ENCODE peak calls at places on chromosomes 11 and 22, in five cellular contexts. H is A549, S is K562, J is GM12878, M is HepG2. E is an unnamed sample. For H3K4me1, the result is how much of the 10 kb centered on the place peaks cover.

GRCh38 chr22:38554281-38554680 is 15.7 kb downstream of the DMC1 start:
- DNase-seq in S (no peak), J (no peak), H (no peak), M (no peak), E (no peak)

GRCh38 chr11:120612363-120613263 is 101.1 kb downstream of the GRIK4 start:
- DNase-seq in S (no peak), J (peak), M (peak), H (peak), E (no peak)

GRCh38 chr11:126468102-126468521 is 112.6 kb downstream of the ST3GAL4 start:
- DNase-seq in J (no peak), M (no peak), S (no peak), H (no peak), E (no peak)

GRCh38 chr11:113730887-113731726 is 25.0 kb upstream of the TMPRSS5 start:
- DNase-seq in H (peak), M (peak), J (no peak), S (peak), E (peak)

GRCh38 chr11:79438631-79439429 is 2.0 kb downstream of the TENM4 start:
- DNase-seq in S (no peak), H (no peak), M (no peak), J (no peak), E (peak)

GRCh38 chr22:49512471-49512870 is 315.2 kb downstream of the BRD1 start:
- DNase-seq in S (no peak), H (no peak), J (no peak), M (no peak), E (no peak)

GRCh38 chr22:27995801-27996528 is 76.9 kb upstream of the PITPNB start:
- DNase-seq in H (no peak), J (no peak), S (no peak), M (no peak), E (no peak)

GRCh38 chr11:61061081-61061826 is 41.0 kb upstream of the CD5 start:
- DNase-seq in J (peak), M (no peak), S (peak), H (no peak), E (no peak)

GRCh38 chr11:93248602-93249001 is 50.8 kb upstream of the SLC36A4 start:
- DNase-seq in S (no peak), H (no peak), J (no peak), M (no peak), E (peak)

GRCh38 chr11:64675417-64676252 is 47.4 kb downstream of the NRXN2 start:
- DNase-seq in S (no peak), J (no peak), M (no peak), H (peak), E (no peak)

GRCh38 chr11:68424981-68425865 is 35.3 kb upstream of the PPP6R3 start:
- DNase-seq in S (no peak), J (no peak), H (no peak), M (no peak), E (no peak)
- H3K4me1 ChIP-seq in S (under half), J (under half), H (under half), M (under half), E (under half)

DNA sequence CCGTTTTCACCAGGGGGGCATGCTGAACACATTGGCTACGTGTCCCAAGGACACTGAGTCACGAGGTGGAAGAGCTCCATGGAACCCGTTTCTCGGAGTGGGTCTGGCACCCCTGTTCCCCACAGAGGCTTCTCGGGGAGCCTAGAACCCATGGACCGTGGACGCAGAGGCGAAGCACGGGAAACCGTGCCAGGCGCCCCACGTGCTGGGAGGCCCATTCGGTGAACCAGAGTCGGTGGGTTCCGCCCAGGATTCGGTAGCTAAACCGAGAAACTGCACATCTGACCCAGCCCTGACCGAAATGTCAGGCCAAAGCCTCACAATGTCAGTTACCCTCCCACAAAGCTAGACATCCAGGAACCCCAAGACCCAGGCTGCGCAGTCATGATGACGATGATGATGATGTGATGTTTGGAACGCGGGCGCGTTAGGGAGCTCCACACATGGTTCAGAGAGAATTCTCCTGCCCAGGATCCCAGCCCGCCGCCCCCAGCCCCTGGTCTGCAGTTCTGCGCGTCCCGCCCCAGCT is 28.5 kb upstream of the WNT11 start:
- DNase-seq in M (no peak), S (no peak), H (peak), J (no peak), E (no peak)
- TF ChIP-seq JUNB in M (no peak), S (no peak), H (no peak), J (no peak), E (no peak)

GRCh38 chr11:19243601-19244000 is 2.9 kb upstream of the E2F8 start:
- DNase-seq in J (no peak), S (no peak), M (no peak), H (no peak), E (no peak)
- TF ChIP-seq REST in J (no peak), S (no peak), M (no peak), H (no peak), E (no peak)

GRCh38 chr22:35312198-35313059 is 12.7 kb downstream of the TOM1 start:
- DNase-seq in H (no peak), J (no peak), S (no peak), M (peak), E (no peak)

GRCh38 chr22:35313311-35314121 is 13.8 kb downstream of the TOM1 start:
- DNase-seq in J (no peak), H (peak), M (peak), S (peak), E (no peak)

GRCh38 chr22:35315141-35315854 is 15.6 kb downstream of the TOM1 start:
- DNase-seq in H (no peak), M (no peak), S (no peak), J (no peak), E (no peak)

GRCh38 chr22:35315855-35316745 is 16.4 kb downstream of the TOM1 start:
- DNase-seq in M (no peak), J (no peak), S (no peak), H (no peak), E (no peak)

DNA sequence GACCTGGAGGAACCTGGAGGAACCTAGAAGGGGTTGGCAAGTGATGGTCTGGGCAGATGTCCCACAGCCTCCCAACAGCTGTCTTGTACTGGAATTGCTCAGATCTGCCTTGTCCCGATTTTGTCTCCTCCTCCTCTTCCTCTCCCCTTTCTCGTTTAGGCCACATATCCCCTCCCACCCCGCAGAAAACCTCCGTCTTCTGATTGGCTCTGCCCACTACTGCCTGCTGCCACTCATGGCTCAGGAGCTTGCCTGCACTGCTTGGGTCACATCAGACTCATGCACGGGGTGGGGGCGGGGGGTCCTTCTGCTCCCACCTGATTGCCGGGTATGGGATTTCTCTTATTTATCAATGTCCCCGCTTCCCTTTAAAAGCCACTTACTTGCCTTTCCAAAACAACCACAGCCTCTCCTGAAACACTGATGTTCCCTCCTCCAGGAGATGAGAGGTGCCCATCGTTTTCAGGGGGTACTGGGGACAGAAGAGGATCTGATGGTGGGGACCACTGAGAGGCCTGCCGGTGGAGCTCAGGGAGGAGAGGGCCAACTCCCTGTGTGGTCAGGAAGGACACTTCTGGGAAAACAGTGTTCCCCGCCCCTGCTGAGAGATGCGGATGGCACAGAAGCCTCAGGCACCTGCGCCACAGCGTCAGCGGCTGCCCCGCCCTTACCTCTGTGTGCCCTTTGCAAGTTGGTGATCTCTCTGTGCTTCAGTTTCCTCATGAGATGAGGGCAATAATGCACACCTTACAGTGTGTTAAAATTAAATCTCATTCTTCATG is 14.7 kb downstream of the TOM1 start:
- DNase-seq in M (no peak), H (no peak), S (no peak), J (no peak), E (peak)
- H3K4me1 ChIP-seq in M (under half), H (under half), S (under half), J (under half), E (under half)

DNA sequence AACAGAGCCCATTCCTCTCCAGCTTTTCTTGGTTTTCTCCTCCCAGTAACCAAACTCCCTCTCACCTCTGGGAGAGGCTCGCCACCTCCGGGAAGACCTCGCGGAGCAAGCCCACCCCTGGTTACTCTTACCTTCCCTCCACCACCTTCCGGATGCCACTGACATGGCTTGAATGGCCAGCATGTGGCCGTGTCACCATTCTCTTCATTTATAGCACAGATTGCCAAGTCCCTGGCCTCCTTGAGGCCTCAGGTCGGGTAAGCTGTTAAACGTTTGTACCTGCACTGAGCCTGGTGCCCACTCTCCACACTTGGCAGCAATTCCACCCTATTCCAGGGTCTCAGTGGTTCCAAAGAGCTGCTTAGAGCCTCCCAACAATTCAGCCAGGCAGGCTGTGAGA is 8.0 kb upstream of the FXYD2 start:
- DNase-seq in M (no peak), H (no peak), J (no peak), S (no peak), E (no peak)
- TF ChIP-seq JUNB in M (no peak), H (no peak), J (no peak), S (no peak), E (no peak)

GRCh38 chr11:112580864-112581263 is 320.2 kb upstream of the PLET1 start:
- DNase-seq in J (no peak), M (no peak), H (no peak), S (no peak), E (no peak)
- TF ChIP-seq REST in J (no peak), M (no peak), H (no peak), S (no peak), E (no peak)

GRCh38 chr11:103794262-103794661 is 242.2 kb upstream of the DDI1 start:
- DNase-seq in M (no peak), J (no peak), S (no peak), H (no peak), E (no peak)

GRCh38 chr11:103798029-103798428 is 238.4 kb upstream of the DDI1 start:
- DNase-seq in H (no peak), M (no peak), J (no peak), S (no peak), E (no peak)

GRCh38 chr11:103798456-103798855 is 238.0 kb upstream of the DDI1 start:
- DNase-seq in S (no peak), J (no peak), M (no peak), H (no peak), E (no peak)

GRCh38 chr11:103789957-103790356 is 246.5 kb upstream of the DDI1 start:
- DNase-seq in M (no peak), J (no peak), H (no peak), S (no peak), E (no peak)

GRCh38 chr11:103792981-103793468 is 243.4 kb upstream of the DDI1 start:
- DNase-seq in J (no peak), M (no peak), H (no peak), S (no peak), E (no peak)
- H3K4me1 ChIP-seq in J (under half), M (under half), H (under half), S (under half), E (under half)